ENCODE peak calls at places on chromosomes 4 and X, in seven cellular contexts. One of them, this sample, is unnamed.

GRCh38 chrX:46912673-46913491 is 661 bp downstream of the JADE3 start:
- DNase-seq in cardiac fibroblast: peak; percentile 44
- DNase-seq in heart left ventricle: peak; percentile 55
- DNase-seq in left ventricle myocardium inferior: peak; percentile 25
- DNase-seq in epithelial cell of proximal tubule: no peak
- DNase-seq in stomach: peak; percentile 45
- DNase-seq in lower leg skin: no peak
- DNase-seq in this sample: no peak

GRCh38 chr4:21885770-21886169 is 62.8 kb downstream of the KCNIP4 start:
- DNase-seq in cardiac fibroblast: peak; percentile 34
- DNase-seq in heart left ventricle: no peak
- DNase-seq in left ventricle myocardium inferior: no peak
- DNase-seq in epithelial cell of proximal tubule: no peak
- DNase-seq in stomach: no peak
- DNase-seq in lower leg skin: no peak
- DNase-seq in this sample: no peak

GRCh38 chr4:8777320-8778196 is 94.1 kb downstream of the HMX1 start:
- DNase-seq in cardiac fibroblast: no peak
- DNase-seq in heart left ventricle: peak; percentile 5
- DNase-seq in left ventricle myocardium inferior: no peak
- DNase-seq in epithelial cell of proximal tubule: no peak
- DNase-seq in stomach: no peak
- DNase-seq in lower leg skin: no peak
- DNase-seq in this sample: no peak

GRCh38 chr4:13968723-13969122 is 341.2 kb upstream of the BOD1L1 start:
- DNase-seq in cardiac fibroblast: no peak
- DNase-seq in heart left ventricle: no peak
- DNase-seq in left ventricle myocardium inferior: no peak
- DNase-seq in epithelial cell of proximal tubule: no peak
- DNase-seq in stomach: no peak
- DNase-seq in lower leg skin: no peak
- DNase-seq in this sample: no peak

GRCh38 chr4:46648088-46648744 is 258.3 kb upstream of the GABRA2 start:
- DNase-seq in cardiac fibroblast: peak; percentile 42
- DNase-seq in heart left ventricle: no peak
- DNase-seq in left ventricle myocardium inferior: no peak
- DNase-seq in epithelial cell of proximal tubule: peak; percentile 6
- DNase-seq in stomach: no peak
- DNase-seq in lower leg skin: no peak
- DNase-seq in this sample: no peak

GRCh38 chrX:138765061-138765460 is 53.5 kb upstream of the FGF13 start:
- DNase-seq in cardiac fibroblast: no peak
- DNase-seq in heart left ventricle: no peak
- DNase-seq in left ventricle myocardium inferior: no peak
- DNase-seq in epithelial cell of proximal tubule: no peak
- DNase-seq in stomach: no peak
- DNase-seq in lower leg skin: no peak
- DNase-seq in this sample: no peak

GRCh38 chr4:38177035-38177791 is 217.0 kb downstream of the PTTG2 start:
- DNase-seq in cardiac fibroblast: peak; percentile 59
- DNase-seq in heart left ventricle: peak; percentile 65
- DNase-seq in left ventricle myocardium inferior: peak; percentile 34
- DNase-seq in epithelial cell of proximal tubule: no peak
- DNase-seq in stomach: peak; percentile 71
- DNase-seq in lower leg skin: no peak
- DNase-seq in this sample: no peak

GRCh38 chrX:76407795-76408194 is 19.7 kb upstream of the MAGEE1 start:
- DNase-seq in cardiac fibroblast: no peak
- DNase-seq in heart left ventricle: no peak
- DNase-seq in left ventricle myocardium inferior: no peak
- DNase-seq in epithelial cell of proximal tubule: no peak
- DNase-seq in stomach: no peak
- DNase-seq in lower leg skin: no peak
- DNase-seq in this sample: no peak

GRCh38 chr4:165384608-165385007 is 5.8 kb downstream of the CPE start:
- DNase-seq in cardiac fibroblast: peak; percentile 38
- DNase-seq in heart left ventricle: no peak
- DNase-seq in left ventricle myocardium inferior: no peak
- DNase-seq in epithelial cell of proximal tubule: no peak
- DNase-seq in stomach: no peak
- DNase-seq in lower leg skin: no peak
- DNase-seq in this sample: no peak

GRCh38 chrX:3393581-3394111 is 47.2 kb upstream of the MXRA5 start:
- DNase-seq in cardiac fibroblast: no peak
- DNase-seq in heart left ventricle: no peak
- DNase-seq in left ventricle myocardium inferior: no peak
- DNase-seq in epithelial cell of proximal tubule: no peak
- DNase-seq in stomach: no peak
- DNase-seq in lower leg skin: no peak
- DNase-seq in this sample: peak; percentile 74

GRCh38 chr4:162499478-162499877 is 335.7 kb upstream of the FSTL5 start:
- DNase-seq in cardiac fibroblast: peak; percentile 13
- DNase-seq in heart left ventricle: no peak
- DNase-seq in left ventricle myocardium inferior: no peak
- DNase-seq in epithelial cell of proximal tubule: no peak
- DNase-seq in stomach: no peak
- DNase-seq in lower leg skin: no peak
- DNase-seq in this sample: no peak

GRCh38 chr4:71932941-71933340 is 98.9 kb upstream of the NPFFR2 start:
- DNase-seq in cardiac fibroblast: peak; percentile 34
- DNase-seq in heart left ventricle: no peak
- DNase-seq in left ventricle myocardium inferior: no peak
- DNase-seq in epithelial cell of proximal tubule: no peak
- DNase-seq in stomach: no peak
- DNase-seq in lower leg skin: no peak
- DNase-seq in this sample: no peak

GRCh38 chr4:88008624-88009235 is 1.3 kb downstream of the PKD2 start:
- DNase-seq in cardiac fibroblast: peak; percentile 47
- DNase-seq in heart left ventricle: no peak
- DNase-seq in left ventricle myocardium inferior: no peak
- DNase-seq in epithelial cell of proximal tubule: no peak
- DNase-seq in stomach: no peak
- DNase-seq in lower leg skin: no peak
- DNase-seq in this sample: no peak

GRCh38 chrX:88560673-88561330 is 186.2 kb upstream of the CPXCR1 start:
- DNase-seq in cardiac fibroblast: no peak
- DNase-seq in heart left ventricle: no peak
- DNase-seq in left ventricle myocardium inferior: no peak
- DNase-seq in epithelial cell of proximal tubule: no peak
- DNase-seq in stomach: no peak
- DNase-seq in lower leg skin: no peak
- DNase-seq in this sample: no peak

GRCh38 chrX:38859602-38860001 is 58.3 kb downstream of the MID1IP1 start:
- DNase-seq in cardiac fibroblast: peak; percentile 24
- DNase-seq in heart left ventricle: no peak
- DNase-seq in left ventricle myocardium inferior: no peak
- DNase-seq in epithelial cell of proximal tubule: no peak
- DNase-seq in stomach: no peak
- DNase-seq in lower leg skin: no peak
- DNase-seq in this sample: peak; percentile 11

GRCh38 chr4:146488495-146489174 is 33.1 kb downstream of the SLC10A7 start:
- DNase-seq in cardiac fibroblast: peak; percentile 55
- DNase-seq in heart left ventricle: no peak
- DNase-seq in left ventricle myocardium inferior: no peak
- DNase-seq in epithelial cell of proximal tubule: no peak
- DNase-seq in stomach: no peak
- DNase-seq in lower leg skin: no peak
- DNase-seq in this sample: no peak

GRCh38 chr4:71237626-71238025 is 101.2 kb upstream of the SLC4A4 start:
- DNase-seq in cardiac fibroblast: no peak
- DNase-seq in heart left ventricle: no peak
- DNase-seq in left ventricle myocardium inferior: no peak
- DNase-seq in epithelial cell of proximal tubule: no peak
- DNase-seq in stomach: no peak
- DNase-seq in lower leg skin: no peak
- DNase-seq in this sample: no peak

DNA sequence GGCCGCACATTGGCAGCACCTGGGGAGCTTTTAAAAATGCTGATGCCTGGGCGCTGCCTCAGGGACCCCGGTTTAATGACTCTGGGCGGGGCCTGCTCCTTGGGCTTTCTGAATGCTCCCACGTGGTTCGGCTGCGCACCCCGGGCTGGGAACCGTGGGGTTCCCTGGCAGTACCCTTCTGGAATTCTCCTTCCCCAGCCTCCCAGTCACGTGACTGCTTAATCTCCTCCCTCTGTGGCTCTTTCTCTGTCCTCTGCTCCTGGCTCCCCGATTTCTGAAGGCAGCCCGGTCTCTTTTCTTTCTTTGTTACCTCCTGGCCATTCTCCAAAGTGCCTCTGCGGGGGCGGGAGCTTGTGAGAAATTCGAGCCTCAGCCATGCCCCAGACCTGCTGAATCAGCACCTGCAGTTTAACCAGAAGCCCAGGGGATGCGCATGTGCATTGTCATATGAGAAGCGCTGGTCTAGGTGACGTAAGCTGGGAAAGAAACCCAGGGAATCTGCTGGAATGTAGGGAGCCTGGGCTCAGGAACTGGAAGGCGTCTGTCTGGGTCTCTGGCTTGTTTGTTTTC is 16.6 kb downstream of the CLCN4 start:
- DNase-seq in cardiac fibroblast: peak; percentile 87
- DNase-seq in heart left ventricle: no peak
- DNase-seq in left ventricle myocardium inferior: no peak
- DNase-seq in epithelial cell of proximal tubule: peak; percentile 79
- DNase-seq in stomach: peak; percentile 35
- DNase-seq in lower leg skin: no peak
- DNase-seq in this sample: peak; percentile 54
- H3K4me3 ChIP-seq in cardiac fibroblast: no peak overlapping the region
- H3K4me3 ChIP-seq in heart left ventricle: peak overlapping the region; percentile 33
- H3K4me3 ChIP-seq in left ventricle myocardium inferior: no peak overlapping the region
- H3K4me3 ChIP-seq in epithelial cell of proximal tubule: peak overlapping the region; percentile 21
- H3K4me3 ChIP-seq in stomach: no peak overlapping the region
- H3K4me3 ChIP-seq in lower leg skin: no peak overlapping the region
- H3K4me3 ChIP-seq in this sample: no peak overlapping the region

GRCh38 chrX:44092778-44093177 is 119.6 kb upstream of the NDP start:
- DNase-seq in cardiac fibroblast: no peak
- DNase-seq in heart left ventricle: no peak
- DNase-seq in left ventricle myocardium inferior: no peak
- DNase-seq in epithelial cell of proximal tubule: no peak
- DNase-seq in stomach: no peak
- DNase-seq in lower leg skin: no peak
- DNase-seq in this sample: no peak
- TF ChIP-seq CTCF in cardiac fibroblast: no peak
- TF ChIP-seq CTCF in heart left ventricle: no peak
- TF ChIP-seq CTCF in left ventricle myocardium inferior: no peak
- TF ChIP-seq CTCF in epithelial cell of proximal tubule: no peak
- TF ChIP-seq CTCF in stomach: no peak
- TF ChIP-seq CTCF in lower leg skin: no peak
- TF ChIP-seq CTCF in this sample: no peak

GRCh38 chr4:63460075-63460474 is 949.2 kb downstream of the TECRL start:
- DNase-seq in cardiac fibroblast: no peak
- DNase-seq in heart left ventricle: no peak
- DNase-seq in left ventricle myocardium inferior: no peak
- DNase-seq in epithelial cell of proximal tubule: no peak
- DNase-seq in stomach: no peak
- DNase-seq in lower leg skin: no peak
- DNase-seq in this sample: no peak
- H3K4me3 ChIP-seq in cardiac fibroblast: no peak overlapping the region
- H3K4me3 ChIP-seq in heart left ventricle: no peak overlapping the region
- H3K4me3 ChIP-seq in left ventricle myocardium inferior: no peak overlapping the region
- H3K4me3 ChIP-seq in epithelial cell of proximal tubule: no peak overlapping the region
- H3K4me3 ChIP-seq in stomach: no peak overlapping the region
- H3K4me3 ChIP-seq in lower leg skin: no peak overlapping the region
- H3K4me3 ChIP-seq in this sample: no peak overlapping the region

DNA sequence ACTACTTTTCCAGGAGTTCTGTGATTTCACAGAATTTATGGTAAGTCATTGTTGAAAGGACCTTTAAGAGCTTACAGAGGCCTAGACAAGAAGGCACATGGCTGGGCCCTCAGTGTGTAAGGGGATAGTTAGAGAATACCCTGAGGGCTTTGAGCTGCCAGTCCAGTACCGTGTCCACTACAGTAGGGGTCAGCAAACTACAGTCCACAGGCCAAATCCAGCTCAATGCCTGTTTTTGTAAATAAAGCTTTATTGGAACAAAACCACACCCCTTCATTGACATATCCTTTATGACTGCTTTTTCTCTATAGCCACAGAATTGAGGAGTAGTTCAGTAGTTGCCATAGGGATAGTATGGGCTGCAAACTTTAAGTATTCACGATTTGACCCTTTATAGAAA is 176.2 kb downstream of the MID1 start:
- DNase-seq in cardiac fibroblast: peak; percentile 25
- DNase-seq in heart left ventricle: no peak
- DNase-seq in left ventricle myocardium inferior: no peak
- DNase-seq in epithelial cell of proximal tubule: no peak
- DNase-seq in stomach: no peak
- DNase-seq in lower leg skin: no peak
- DNase-seq in this sample: no peak
- TF ChIP-seq CTCF in cardiac fibroblast: peak; percentile 18
- TF ChIP-seq CTCF in heart left ventricle: peak; percentile 9
- TF ChIP-seq CTCF in left ventricle myocardium inferior: peak; percentile 15
- TF ChIP-seq CTCF in epithelial cell of proximal tubule: peak; percentile 47
- TF ChIP-seq CTCF in stomach: no peak
- TF ChIP-seq CTCF in lower leg skin: no peak
- TF ChIP-seq CTCF in this sample: peak; percentile 15

GRCh38 chr4:139552908-139553307 is 3.1 kb downstream of the SETD7 start:
- DNase-seq in cardiac fibroblast: peak; percentile 41
- DNase-seq in heart left ventricle: peak; percentile 49
- DNase-seq in left ventricle myocardium inferior: peak; percentile 38
- DNase-seq in epithelial cell of proximal tubule: no peak
- DNase-seq in stomach: no peak
- DNase-seq in lower leg skin: no peak
- DNase-seq in this sample: no peak
- H3K4me3 ChIP-seq in cardiac fibroblast: no peak overlapping the region
- H3K4me3 ChIP-seq in heart left ventricle: peak overlapping the region; percentile 18
- H3K4me3 ChIP-seq in left ventricle myocardium inferior: peak overlapping the region; percentile 92
- H3K4me3 ChIP-seq in epithelial cell of proximal tubule: no peak overlapping the region
- H3K4me3 ChIP-seq in stomach: no peak overlapping the region
- H3K4me3 ChIP-seq in lower leg skin: no peak overlapping the region
- H3K4me3 ChIP-seq in this sample: no peak overlapping the region

This sample was measured in AG09309.